ENCODE peak calls at places on chromosomes 16 and 17, in nine cellular contexts. J, F, P, S, H, D, X, I and W are unnamed samples.

GRCh38 chr17:8173056-8173870 is 2.9 kb downstream of the TMEM107 start:
- DNase-seq in F (no peak), I (peak), S (peak), P (peak), J (peak), D (peak), X (peak), H (no peak), W (no peak)

GRCh38 chr16:87572959-87573358 is 29.3 kb upstream of the JPH3 start:
- DNase-seq in H (no peak), D (no peak), I (no peak), J (no peak), X (no peak), F (no peak), S (no peak), P (no peak), W (no peak)

GRCh38 chr17:57806083-57806830 is 43.6 kb downstream of the MRPS23 start:
- DNase-seq in P (no peak), X (peak), D (no peak), F (no peak), S (no peak), I (no peak), J (no peak), H (no peak), W (no peak)

GRCh38 chr17:44400226-44400847 is 10.9 kb upstream of the ITGA2B start:
- DNase-seq in X (no peak), P (no peak), I (no peak), F (no peak), H (no peak), D (peak), S (no peak), J (no peak), W (no peak)

GRCh38 chr16:4936181-4936990 is 562 bp downstream of the PPL start:
- DNase-seq in F (no peak), S (no peak), I (no peak), P (peak), D (no peak), H (no peak), J (no peak), X (no peak), W (no peak)

GRCh38 chr17:45812102-45812501 is 28.0 kb downstream of the CRHR1 start:
- DNase-seq in H (no peak), S (no peak), X (no peak), F (no peak), D (peak), J (no peak), P (no peak), I (no peak), W (no peak)

GRCh38 chr16:88376053-88376834 is 6.5 kb upstream of the ZNF469 start:
- DNase-seq in J (no peak), F (no peak), P (no peak), X (no peak), I (no peak), H (no peak), D (no peak), S (no peak), W (no peak)

GRCh38 chr16:67647681-67648080 is 2.7 kb downstream of the CARMIL2 start:
- DNase-seq in X (no peak), H (no peak), F (no peak), P (no peak), I (no peak), J (no peak), S (no peak), D (no peak), W (no peak)

GRCh38 chr17:72989074-72989610 is 103.3 kb downstream of the SLC39A11 start:
- DNase-seq in X (no peak), S (no peak), F (no peak), D (no peak), P (no peak), I (no peak), H (no peak), J (no peak), W (no peak)

GRCh38 chr17:8285270-8286181 is 2.9 kb upstream of the RANGRF start:
- DNase-seq in J (no peak), S (no peak), I (no peak), X (no peak), D (peak), F (no peak), H (no peak), P (no peak), W (no peak)

GRCh38 chr16:70660672-70661350 is 14.5 kb downstream of the IL34 start:
- DNase-seq in F (no peak), H (no peak), J (no peak), S (no peak), X (no peak), P (no peak), I (no peak), D (no peak), W (no peak)